ENCODE peak calls at places on chromosomes 7 and 10, in ten cellular contexts. O is B cell, X is GM12865, R is NCI-H1048, I is adrenal gland, C is HEK293T, W is GM20000, N is fibroblast of pulmonary artery, G is body of pancreas, T is WERI-Rb-1. D is an unnamed sample.

GRCh38 chr7:19692111-19692828 is 16.6 kb downstream of the POLR1F start:
- DNase-seq in O (no peak), X (no peak), R (no peak), I (no peak), C (no peak), W (no peak), N (no peak), G (no peak), T (no peak), D (no peak)

GRCh38 chr10:15379043-15379442 is 8.0 kb upstream of the FAM171A1 start:
- DNase-seq in O (no peak), X (no peak), R (no peak), I (no peak), C (no peak), W (no peak), N (no peak), G (no peak), T (no peak), D (no peak)

GRCh38 chr7:1939434-1940401 is 269.6 kb downstream of the ELFN1 start:
- DNase-seq in O (no peak), X (no peak), R (no peak), I (no peak), C (no peak), W (peak; percentile 67), N (no peak), G (no peak), T (no peak), D (peak; percentile 37)

GRCh38 chr7:64873517-64873916 is 29.6 kb upstream of the ZNF273 start:
- DNase-seq in O (no peak), X (no peak), R (no peak), I (no peak), C (no peak), W (peak; percentile 3), N (no peak), G (no peak), T (no peak), D (no peak)

GRCh38 chr7:2175514-2175913 is 57.2 kb downstream of the MAD1L1 start:
- DNase-seq in O (no peak), X (no peak), R (no peak), I (peak; percentile 16), C (no peak), W (no peak), N (peak; percentile 98), G (peak; percentile 38), T (no peak), D (no peak)

GRCh38 chr7:2760098-2760889 is 72.3 kb downstream of the AMZ1 start:
- DNase-seq in O (no peak), X (peak; percentile 45), R (no peak), I (peak; percentile 80), C (peak; percentile 60), W (peak; percentile 29), N (peak; percentile 58), G (peak; percentile 38), T (peak; percentile 82), D (no peak)

GRCh38 chr7:24038993-24039392 is 245.0 kb upstream of the NPY start:
- DNase-seq in O (no peak), X (no peak), R (no peak), I (no peak), C (no peak), W (no peak), N (no peak), G (no peak), T (no peak), D (no peak)

GRCh38 chr10:69573056-69573806 is at the start of gene NEUROG3:
- DNase-seq in O (peak; percentile 55), X (peak; percentile 42), R (no peak), I (peak; percentile 15), C (peak; percentile 39), W (peak; percentile 77), N (no peak), G (no peak), T (no peak), D (no peak)

GRCh38 chr7:28530175-28531142 is 118.1 kb downstream of the CREB5 start:
- DNase-seq in O (no peak), X (no peak), R (no peak), I (no peak), C (no peak), W (no peak), N (no peak), G (no peak), T (no peak), D (no peak)

GRCh38 chr7:76191783-76192240 is 9.9 kb upstream of the SRRM3 start:
- DNase-seq in O (no peak), X (peak; percentile 26), R (no peak), I (no peak), C (peak; percentile 67), W (no peak), N (peak; percentile 53), G (no peak), T (peak; percentile 28), D (no peak)

GRCh38 chr10:3192856-3193635 is 20.5 kb upstream of the PITRM1 start:
- DNase-seq in O (peak; percentile 70), X (peak; percentile 54), R (peak; percentile 37), I (peak; percentile 70), C (peak; percentile 48), W (peak; percentile 68), N (peak; percentile 77), G (peak; percentile 76), T (no peak), D (peak; percentile 35)

GRCh38 chr10:50645241-50645640 is 21.5 kb upstream of the SGMS1 start:
- DNase-seq in O (no peak), X (no peak), R (no peak), I (no peak), C (no peak), W (no peak), N (no peak), G (no peak), T (no peak), D (no peak)

GRCh38 chr7:1103009-1103788 is 15.3 kb downstream of the GPER1 start:
- DNase-seq in O (no peak), X (peak; percentile 84), R (no peak), I (no peak), C (no peak), W (peak; percentile 81), N (no peak), G (no peak), T (no peak), D (no peak)

GRCh38 chr10:72277340-72277995 is 3.7 kb downstream of the DDIT4 start:
- DNase-seq in O (no peak), X (no peak), R (no peak), I (peak; percentile 49), C (no peak), W (no peak), N (no peak), G (peak; percentile 73), T (no peak), D (no peak)

GRCh38 chr10:61452655-61453641 is at the start of gene TMEM26:
- DNase-seq in O (no peak), X (no peak), R (no peak), I (peak; percentile 56), C (no peak), W (no peak), N (peak; percentile 36), G (peak; percentile 16), T (peak; percentile 14), D (no peak)